ENCODE peak calls at places on chromosomes 13 and 19, in four cellular contexts. One of them, this sample, is unnamed.
A peak's percentile ranks its signal among the peaks of the same experiment; 100 is the strongest.

GRCh38 chr19:14116918-14117578 is 514 bp downstream of the PRKACA start:
- DNase-seq in A549: no peak
- DNase-seq in K562: peak; percentile 41
- DNase-seq in HepG2: no peak
- DNase-seq in this sample: peak; percentile 32

GRCh38 chr13:45718063-45718462 is 15.9 kb downstream of the CBY2 start:
- DNase-seq in A549: peak; percentile 6
- DNase-seq in K562: peak; percentile 21
- DNase-seq in HepG2: peak; percentile 13
- DNase-seq in this sample: no peak

GRCh38 chr19:1221141-1221903 is 15.7 kb downstream of the STK11 start:
- DNase-seq in A549: no peak
- DNase-seq in K562: no peak
- DNase-seq in HepG2: peak; percentile 38
- DNase-seq in this sample: peak; percentile 65

GRCh38 chr13:85312071-85312470 is 487.1 kb downstream of the SLITRK6 start:
- DNase-seq in A549: no peak
- DNase-seq in K562: no peak
- DNase-seq in HepG2: no peak
- DNase-seq in this sample: no peak

GRCh38 chr19:31451686-31452325 is 102.6 kb upstream of the TSHZ3 start:
- DNase-seq in A549: no peak
- DNase-seq in K562: no peak
- DNase-seq in HepG2: no peak
- DNase-seq in this sample: no peak

GRCh38 chr19:49691243-49692101 is 556 bp downstream of the CPT1C start:
- DNase-seq in A549: no peak
- DNase-seq in K562: no peak
- DNase-seq in HepG2: no peak
- DNase-seq in this sample: peak; percentile 77

GRCh38 chr19:55647732-55648656 is at the start of gene CCDC106:
- DNase-seq in A549: peak; percentile 77
- DNase-seq in K562: peak; percentile 83
- DNase-seq in HepG2: peak; percentile 55
- DNase-seq in this sample: peak; percentile 85

GRCh38 chr13:97339019-97339988 is 94.7 kb upstream of the RAP2A start:
- DNase-seq in A549: no peak
- DNase-seq in K562: peak; percentile 23
- DNase-seq in HepG2: no peak
- DNase-seq in this sample: no peak

GRCh38 chr19:18300930-18301717 is 19.7 kb upstream of the JUND start:
- DNase-seq in A549: no peak
- DNase-seq in K562: peak; percentile 81
- DNase-seq in HepG2: no peak
- DNase-seq in this sample: no peak

GRCh38 chr13:99969934-99970760 is 1.4 kb downstream of the ZIC5 start:
- DNase-seq in A549: no peak
- DNase-seq in K562: peak; percentile 82
- DNase-seq in HepG2: peak; percentile 57
- DNase-seq in this sample: peak; percentile 81

GRCh38 chr19:19591133-19591825 is 27.2 kb downstream of the PBX4 start:
- DNase-seq in A549: peak; percentile 54
- DNase-seq in K562: no peak
- DNase-seq in HepG2: peak; percentile 23
- DNase-seq in this sample: peak; percentile 19

GRCh38 chr13:113115363-113116205 is 7.0 kb upstream of the F10 start:
- DNase-seq in A549: no peak
- DNase-seq in K562: no peak
- DNase-seq in HepG2: no peak
- DNase-seq in this sample: no peak

GRCh38 chr19:33231511-33231910 is 5.9 kb upstream of the SLC7A10 start:
- DNase-seq in A549: no peak
- DNase-seq in K562: no peak
- DNase-seq in HepG2: no peak
- DNase-seq in this sample: no peak

GRCh38 chr19:41441321-41441945 is 1.5 kb upstream of the ERICH4 start:
- DNase-seq in A549: no peak
- DNase-seq in K562: no peak
- DNase-seq in HepG2: no peak
- DNase-seq in this sample: no peak

GRCh38 chr13:44842158-44842557 is 147.1 kb downstream of the NUFIP1 start:
- DNase-seq in A549: no peak
- DNase-seq in K562: no peak
- DNase-seq in HepG2: no peak
- DNase-seq in this sample: no peak

GRCh38 chr13:97107815-97108534 is 113.7 kb upstream of the OXGR1 start:
- DNase-seq in A549: no peak
- DNase-seq in K562: no peak
- DNase-seq in HepG2: no peak
- DNase-seq in this sample: no peak

GRCh38 chr13:89136678-89137077 is 1465.5 kb downstream of the SLITRK5 start:
- DNase-seq in A549: no peak
- DNase-seq in K562: no peak
- DNase-seq in HepG2: no peak
- DNase-seq in this sample: no peak

GRCh38 chr19:42450314-42450934 is 7.7 kb upstream of the CXCL17 start:
- DNase-seq in A549: peak; percentile 97
- DNase-seq in K562: peak; percentile 95
- DNase-seq in HepG2: peak; percentile 98
- DNase-seq in this sample: peak; percentile 68

GRCh38 chr13:75399168-75399878 is 82.6 kb downstream of the TBC1D4 start:
- DNase-seq in A549: no peak
- DNase-seq in K562: no peak
- DNase-seq in HepG2: no peak
- DNase-seq in this sample: no peak

GRCh38 chr19:39237200-39238184 is 7.3 kb downstream of the IFNL3 start:
- DNase-seq in A549: no peak
- DNase-seq in K562: peak; percentile 55
- DNase-seq in HepG2: peak; percentile 45
- DNase-seq in this sample: peak; percentile 44

GRCh38 chr19:36009633-36010379 is 1.2 kb upstream of the SYNE4 start:
- DNase-seq in A549: no peak
- DNase-seq in K562: no peak
- DNase-seq in HepG2: no peak
- DNase-seq in this sample: no peak

GRCh38 chr19:44648536-44649370 is 5.0 kb downstream of the PVR start:
- DNase-seq in A549: no peak
- DNase-seq in K562: no peak
- DNase-seq in HepG2: no peak
- DNase-seq in this sample: no peak

GRCh38 chr13:77584111-77584510 is 48.6 kb downstream of the SCEL start:
- DNase-seq in A549: no peak
- DNase-seq in K562: no peak
- DNase-seq in HepG2: no peak
- DNase-seq in this sample: no peak

GRCh38 chr13:48542581-48543341 is 9.9 kb upstream of the RCBTB2 start:
- DNase-seq in A549: no peak
- DNase-seq in K562: no peak
- DNase-seq in HepG2: peak; percentile 23
- DNase-seq in this sample: peak; percentile 41

GRCh38 chr19:8457802-8458201 is 13.0 kb downstream of the HNRNPM start:
- DNase-seq in A549: no peak
- DNase-seq in K562: no peak
- DNase-seq in HepG2: no peak
- DNase-seq in this sample: no peak
- TF ChIP-seq NR3C1 in A549: no peak
- TF ChIP-seq NR3C1 in K562: no peak
- TF ChIP-seq NR3C1 in HepG2: no peak
- TF ChIP-seq NR3C1 in this sample: no peak

GRCh38 chr13:20495087-20496023 is 30.3 kb downstream of the CRYL1 start:
- DNase-seq in A549: peak; percentile 46
- DNase-seq in K562: peak; percentile 57
- DNase-seq in HepG2: peak; percentile 66
- DNase-seq in this sample: peak; percentile 67
- TF ChIP-seq NR3C1 in A549: no peak
- TF ChIP-seq NR3C1 in K562: no peak
- TF ChIP-seq NR3C1 in HepG2: no peak
- TF ChIP-seq NR3C1 in this sample: no peak

GRCh38 chr19:46985532-46986415 is 33.9 kb upstream of the NPAS1 start:
- DNase-seq in A549: no peak
- DNase-seq in K562: no peak
- DNase-seq in HepG2: peak; percentile 23
- DNase-seq in this sample: no peak
- TF ChIP-seq NR3C1 in A549: no peak
- TF ChIP-seq NR3C1 in K562: no peak
- TF ChIP-seq NR3C1 in HepG2: no peak
- TF ChIP-seq NR3C1 in this sample: no peak

DNA sequence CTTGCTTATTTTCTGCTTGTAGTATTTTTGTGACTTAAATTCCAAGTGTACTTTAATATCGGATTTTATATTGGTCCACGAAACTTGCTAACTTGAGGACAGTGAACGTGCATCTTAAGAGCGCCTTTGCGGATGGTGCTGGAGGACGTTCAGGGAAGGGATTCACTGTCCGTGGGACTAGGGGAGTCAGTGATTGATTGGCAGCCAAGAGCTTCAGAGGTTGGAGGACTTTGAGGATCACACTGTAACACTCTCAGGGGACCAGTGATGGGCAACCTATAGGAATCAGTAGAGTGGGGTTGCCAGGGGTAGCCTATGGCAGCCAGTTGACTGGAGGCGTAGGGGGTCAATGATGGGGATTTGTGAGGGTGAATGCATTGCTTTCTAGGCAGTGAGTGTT is 516 bp downstream of the ZNF175 start:
- DNase-seq in A549: no peak
- DNase-seq in K562: peak; percentile 22
- DNase-seq in HepG2: no peak
- DNase-seq in this sample: no peak
- TF ChIP-seq NR3C1 in A549: no peak
- TF ChIP-seq NR3C1 in K562: no peak
- TF ChIP-seq NR3C1 in HepG2: no peak
- TF ChIP-seq NR3C1 in this sample: no peak

GRCh38 chr19:30379841-30380610 is 7.8 kb downstream of the ZNF536 start:
- DNase-seq in A549: no peak
- DNase-seq in K562: no peak
- DNase-seq in HepG2: no peak
- DNase-seq in this sample: no peak
- TF ChIP-seq NR3C1 in A549: no peak
- TF ChIP-seq NR3C1 in K562: no peak
- TF ChIP-seq NR3C1 in HepG2: no peak
- TF ChIP-seq NR3C1 in this sample: no peak

GRCh38 chr19:3712663-3713531 is 4.7 kb downstream of the TJP3 start:
- DNase-seq in A549: no peak
- DNase-seq in K562: no peak
- DNase-seq in HepG2: no peak
- DNase-seq in this sample: no peak
- TF ChIP-seq NR3C1 in A549: no peak
- TF ChIP-seq NR3C1 in K562: no peak
- TF ChIP-seq NR3C1 in HepG2: no peak
- TF ChIP-seq NR3C1 in this sample: no peak

DNA sequence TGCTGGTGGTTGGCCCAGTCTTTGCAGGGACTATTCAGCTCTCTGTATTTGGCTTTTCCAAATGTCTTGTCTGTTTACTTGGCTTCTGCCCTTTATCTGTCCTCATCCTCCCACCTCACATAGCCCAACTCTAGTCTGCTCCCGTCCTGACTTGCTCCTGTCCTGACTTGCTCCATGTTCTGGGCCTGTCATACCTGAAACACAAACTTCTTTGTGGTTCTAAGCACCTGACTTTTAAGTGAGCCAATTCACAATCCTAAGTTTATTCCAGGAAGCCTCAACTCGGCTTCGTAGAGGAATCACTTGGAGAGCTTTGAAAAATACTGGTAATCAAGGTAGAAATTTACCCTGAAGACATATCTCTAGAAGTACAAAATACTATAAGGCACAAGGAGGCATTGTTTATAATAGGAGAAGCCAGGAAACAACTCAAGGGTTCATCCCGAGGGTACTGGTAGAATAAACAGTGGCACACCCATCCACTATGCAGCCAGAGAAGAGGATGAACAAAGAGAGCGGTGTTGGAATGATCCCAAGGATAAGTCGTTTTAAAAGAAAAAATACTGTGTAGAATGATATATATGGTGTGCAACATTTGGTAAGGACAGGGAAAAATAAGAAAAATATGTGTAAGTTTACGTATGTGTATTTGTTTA is 284.5 kb downstream of the FGF14 start:
- DNase-seq in A549: no peak
- DNase-seq in K562: no peak
- DNase-seq in HepG2: no peak
- DNase-seq in this sample: no peak
- TF ChIP-seq NR3C1 in A549: no peak
- TF ChIP-seq NR3C1 in K562: no peak
- TF ChIP-seq NR3C1 in HepG2: no peak
- TF ChIP-seq NR3C1 in this sample: no peak

GRCh38 chr13:106156468-106156867 is 379.0 kb downstream of the EFNB2 start:
- DNase-seq in A549: no peak
- DNase-seq in K562: no peak
- DNase-seq in HepG2: no peak
- DNase-seq in this sample: no peak
- TF ChIP-seq NR3C1 in A549: no peak
- TF ChIP-seq NR3C1 in K562: no peak
- TF ChIP-seq NR3C1 in HepG2: no peak
- TF ChIP-seq NR3C1 in this sample: no peak

DNA sequence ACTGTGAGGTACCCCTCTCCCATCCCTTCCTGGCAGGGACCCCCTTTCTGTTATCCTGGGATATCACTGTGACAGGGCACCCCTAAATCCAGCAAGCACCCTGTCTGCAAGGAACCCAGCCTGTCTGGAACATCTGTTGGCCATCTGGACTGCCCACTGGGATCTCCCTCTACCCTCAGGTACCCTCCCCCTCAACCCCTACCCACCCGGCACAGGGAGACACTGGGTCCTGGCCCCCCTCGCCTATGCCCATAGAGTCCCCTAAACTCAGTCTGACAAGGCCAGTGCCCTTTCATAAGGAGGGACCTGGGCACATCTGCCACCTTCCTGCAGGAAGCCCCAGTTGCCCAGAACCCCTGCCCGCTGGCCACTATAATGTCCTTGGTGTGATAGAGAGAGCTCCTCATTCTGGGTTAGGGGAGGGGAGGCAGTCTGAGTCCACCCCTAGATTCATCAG is 2.8 kb upstream of the SLC27A5 start:
- DNase-seq in A549: no peak
- DNase-seq in K562: no peak
- DNase-seq in HepG2: no peak
- DNase-seq in this sample: no peak
- TF ChIP-seq NR3C1 in A549: no peak
- TF ChIP-seq NR3C1 in K562: no peak
- TF ChIP-seq NR3C1 in HepG2: no peak
- TF ChIP-seq NR3C1 in this sample: no peak